ENCODE peak calls at places on chromosomes 3 and 15, in seven cellular contexts. O is fibroblast of lung; U is stimulated activated CD4-positive, alpha-beta T cell treated with anti-CD3 and anti-CD28 coated beads, TNF-alpha, amount 100 ng/mL, for 4 hours; S is activated CD8-positive, alpha-beta T cell treated with anti-CD3 and anti-CD28 coated beads, Interleukin-2, amount 10 ng/mL, durations not matched to agents 7 days and 5 days; F is activated CD4-positive, CD25-positive, alpha-beta regulatory T cell treated with anti-CD3 and anti-CD28 coated beads, Interleukin-2, amount 50 U/mL, for 72 hours; D is fibroblast of the conjunctiva; V is GDM1. T is an unnamed sample.

GRCh38 chr15:68405426-68406250 is 26.3 kb downstream of the ITGA11 start:
- DNase-seq in O (no peak), U (no peak), S (no peak), F (no peak), D (no peak), V (no peak), T (no peak)

GRCh38 chr3:127197300-127198150 is 4.6 kb downstream of the PRR23E start:
- DNase-seq in O (no peak), U (no peak), S (no peak), F (no peak), D (no peak), V (no peak), T (no peak)

GRCh38 chr3:125052671-125053303 is 3.0 kb downstream of the HEG1 start:
- DNase-seq in O (peak; percentile 77), U (no peak), S (no peak), F (no peak), D (no peak), V (no peak), T (no peak)

GRCh38 chr3:128950223-128950938 is 43.5 kb downstream of the CFAP92 start:
- DNase-seq in O (peak; percentile 34), U (no peak), S (peak; percentile 37), F (no peak), D (peak; percentile 36), V (no peak), T (peak; percentile 11)

GRCh38 chr15:96047255-96047931 is 283.1 kb upstream of the NR2F2 start:
- DNase-seq in O (peak; percentile 93), U (no peak), S (no peak), F (no peak), D (peak; percentile 52), V (no peak), T (no peak)

GRCh38 chr3:127598841-127599570 is 795 bp downstream of the MCM2 start:
- DNase-seq in O (no peak), U (no peak), S (no peak), F (no peak), D (no peak), V (no peak), T (no peak)

GRCh38 chr3:150278843-150279341 is 129.2 kb upstream of the TSC22D2 start:
- DNase-seq in O (no peak), U (no peak), S (no peak), F (no peak), D (no peak), V (no peak), T (no peak)

GRCh38 chr15:60172147-60172546 is 168.0 kb downstream of the FOXB1 start:
- DNase-seq in O (no peak), U (no peak), S (no peak), F (no peak), D (no peak), V (no peak), T (no peak)

GRCh38 chr15:50262533-50262932 is 3.0 kb downstream of the HDC start:
- DNase-seq in O (no peak), U (peak; percentile 9), S (peak; percentile 87), F (no peak), D (no peak), V (peak; percentile 13), T (peak; percentile 51)

GRCh38 chr15:39313881-39314280 is 267.0 kb upstream of the THBS1 start:
- DNase-seq in O (no peak), U (no peak), S (no peak), F (no peak), D (no peak), V (no peak), T (no peak)

GRCh38 chr3:1960506-1960905 is 138.2 kb upstream of the CNTN4 start:
- DNase-seq in O (no peak), U (no peak), S (no peak), F (no peak), D (no peak), V (no peak), T (no peak)

GRCh38 chr15:100723323-100723801 is 121.0 kb downstream of the ASB7 start:
- DNase-seq in O (no peak), U (no peak), S (no peak), F (no peak), D (no peak), V (no peak), T (no peak)

GRCh38 chr3:152938974-152939636 is 104.2 kb downstream of the P2RY1 start:
- DNase-seq in O (no peak), U (no peak), S (no peak), F (no peak), D (no peak), V (no peak), T (peak; percentile 18)

GRCh38 chr3:133880886-133881455 is 14.7 kb downstream of the RAB6B start:
- DNase-seq in O (no peak), U (no peak), S (no peak), F (no peak), D (no peak), V (no peak), T (no peak)

GRCh38 chr15:77507911-77508310 is 87.2 kb downstream of the HMG20A start:
- DNase-seq in O (peak; percentile 33), U (no peak), S (no peak), F (no peak), D (no peak), V (no peak), T (no peak)

GRCh38 chr3:137792633-137793271 is 28.6 kb downstream of the SOX14 start:
- DNase-seq in O (peak; percentile 22), U (no peak), S (no peak), F (no peak), D (peak; percentile 6), V (no peak), T (peak; percentile 12)

GRCh38 chr15:58873267-58873666 is 60.2 kb downstream of the SLTM start:
- DNase-seq in O (peak; percentile 24), U (no peak), S (no peak), F (no peak), D (no peak), V (no peak), T (no peak)

GRCh38 chr3:109369510-109369909 is 32.2 kb upstream of the DPPA4 start:
- DNase-seq in O (no peak), U (no peak), S (no peak), F (no peak), D (no peak), V (no peak), T (no peak)

GRCh38 chr15:70466305-70466704 is 297.1 kb downstream of the UACA start:
- DNase-seq in O (no peak), U (no peak), S (no peak), F (no peak), D (no peak), V (peak; percentile 6), T (no peak)

GRCh38 chr3:174016186-174016585 is 618.6 kb downstream of the NLGN1 start:
- DNase-seq in O (peak; percentile 79), U (no peak), S (no peak), F (no peak), D (peak; percentile 42), V (no peak), T (no peak)

GRCh38 chr3:194136519-194137313 is 768 bp downstream of the HES1 start:
- DNase-seq in O (peak; percentile 63), U (peak; percentile 10), S (peak; percentile 40), F (no peak), D (no peak), V (no peak), T (peak; percentile 41)

GRCh38 chr3:195823998-195824397 is 12.3 kb upstream of the MUC4 start:
- DNase-seq in O (no peak), U (no peak), S (no peak), F (no peak), D (no peak), V (no peak), T (no peak)

GRCh38 chr3:139894638-139894989 is 40.4 kb upstream of the CLSTN2 start:
- DNase-seq in O (no peak), U (no peak), S (no peak), F (no peak), D (no peak), V (no peak), T (no peak)

GRCh38 chr3:61927332-61927731 is 366.0 kb downstream of the PTPRG start:
- DNase-seq in O (peak; percentile 91), U (no peak), S (no peak), F (no peak), D (peak; percentile 97), V (no peak), T (peak; percentile 71)

GRCh38 chr15:87589134-87589533 is 667.4 kb downstream of the NTRK3 start:
- DNase-seq in O (no peak), U (no peak), S (no peak), F (no peak), D (no peak), V (no peak), T (no peak)

GRCh38 chr15:61528590-61528929 is 299.5 kb upstream of the RORA start:
- DNase-seq in O (no peak), U (no peak), S (no peak), F (no peak), D (no peak), V (no peak), T (no peak)

GRCh38 chr3:89698208-89698830 is 590.9 kb downstream of the EPHA3 start:
- DNase-seq in O (no peak), U (no peak), S (no peak), F (no peak), D (no peak), V (no peak), T (no peak)

GRCh38 chr3:128942161-128942952 is 51.5 kb downstream of the CFAP92 start:
- DNase-seq in O (no peak), U (no peak), S (no peak), F (no peak), D (no peak), V (no peak), T (no peak)

GRCh38 chr3:143763568-143764162 is 84.6 kb downstream of the SLC9A9 start:
- DNase-seq in O (peak; percentile 64), U (no peak), S (no peak), F (no peak), D (no peak), V (no peak), T (no peak)

T was measured in Jurkat, Clone E6-1.